ENCODE peak calls at places on chromosomes 16 and 17, in five cellular contexts. B is cardiac muscle cell; Y is body of pancreas; U is suprapubic skin; X is CD4-positive, CD25-positive, alpha-beta regulatory T cell. D is an unnamed sample.

GRCh38 chr17:306536-307294 is 45.9 kb downstream of the RPH3AL start:
- DNase-seq in U (no peak), Y (no peak), X (no peak), B (no peak), D (no peak)

GRCh38 chr16:60031751-60032150 is 1297.6 kb upstream of the GOT2 start:
- DNase-seq in B (no peak), U (no peak), X (no peak), Y (no peak), D (no peak)

GRCh38 chr16:81625544-81626152 is 153.4 kb upstream of the PLCG2 start:
- DNase-seq in B (no peak), U (no peak), Y (peak; percentile 86), X (no peak), D (peak; percentile 79)

GRCh38 chr17:9670596-9670995 is 25.3 kb downstream of the USP43 start:
- DNase-seq in Y (no peak), X (no peak), U (no peak), B (no peak), D (no peak)

GRCh38 chr16:47847220-47847970 is 308.4 kb downstream of the ABCC12 start:
- DNase-seq in Y (no peak), X (no peak), B (no peak), U (no peak), D (no peak)

GRCh38 chr17:57999496-58000017 is 7.5 kb downstream of the SRSF1 start:
- DNase-seq in Y (no peak), X (peak; percentile 86), B (peak; percentile 75), U (no peak), D (no peak)

GRCh38 chr17:48596735-48597491 is 3.3 kb upstream of the HOXB5 start:
- DNase-seq in Y (no peak), B (no peak), X (no peak), U (no peak), D (no peak)

GRCh38 chr16:82071421-82071820 is 36.4 kb downstream of the HSD17B2 start:
- DNase-seq in Y (no peak), B (no peak), U (no peak), X (no peak), D (no peak)

GRCh38 chr17:74569392-74570003 is 2.2 kb upstream of the CD300H start:
- DNase-seq in U (no peak), B (no peak), Y (peak; percentile 15), X (peak; percentile 49), D (peak; percentile 79)

GRCh38 chr17:32803544-32803943 is 73.4 kb downstream of the MYO1D start:
- DNase-seq in X (no peak), Y (no peak), U (no peak), B (no peak), D (no peak)

GRCh38 chr16:75496546-75496945 is 1.3 kb upstream of the CHST6 start:
- DNase-seq in B (no peak), Y (no peak), X (no peak), U (no peak), D (no peak)

GRCh38 chr17:77618731-77619130 is 339.8 kb upstream of the TNRC6C start:
- DNase-seq in U (peak; percentile 48), B (no peak), X (no peak), Y (no peak), D (no peak)

GRCh38 chr17:61325382-61326073 is 74.1 kb upstream of the TBX2 start:
- DNase-seq in B (peak; percentile 36), X (no peak), Y (no peak), U (no peak), D (no peak)

GRCh38 chr16:70553645-70554044 is 30.0 kb downstream of the SF3B3 start:
- DNase-seq in B (no peak), X (no peak), Y (no peak), U (no peak), D (no peak)

GRCh38 chr16:22073350-22073749 is 19.0 kb upstream of the VWA3A start:
- DNase-seq in U (no peak), X (no peak), Y (no peak), B (no peak), D (no peak)

GRCh38 chr16:22077700-22078313 is 14.5 kb upstream of the VWA3A start:
- DNase-seq in U (no peak), X (peak; percentile 78), Y (peak; percentile 69), B (peak; percentile 71), D (peak; percentile 70)

GRCh38 chr16:22075776-22076175 is 16.6 kb upstream of the VWA3A start:
- DNase-seq in X (no peak), U (no peak), B (no peak), Y (no peak), D (no peak)

GRCh38 chr16:22078656-22079055 is 13.7 kb upstream of the VWA3A start:
- DNase-seq in B (no peak), U (no peak), Y (no peak), X (no peak), D (no peak)

DNA sequence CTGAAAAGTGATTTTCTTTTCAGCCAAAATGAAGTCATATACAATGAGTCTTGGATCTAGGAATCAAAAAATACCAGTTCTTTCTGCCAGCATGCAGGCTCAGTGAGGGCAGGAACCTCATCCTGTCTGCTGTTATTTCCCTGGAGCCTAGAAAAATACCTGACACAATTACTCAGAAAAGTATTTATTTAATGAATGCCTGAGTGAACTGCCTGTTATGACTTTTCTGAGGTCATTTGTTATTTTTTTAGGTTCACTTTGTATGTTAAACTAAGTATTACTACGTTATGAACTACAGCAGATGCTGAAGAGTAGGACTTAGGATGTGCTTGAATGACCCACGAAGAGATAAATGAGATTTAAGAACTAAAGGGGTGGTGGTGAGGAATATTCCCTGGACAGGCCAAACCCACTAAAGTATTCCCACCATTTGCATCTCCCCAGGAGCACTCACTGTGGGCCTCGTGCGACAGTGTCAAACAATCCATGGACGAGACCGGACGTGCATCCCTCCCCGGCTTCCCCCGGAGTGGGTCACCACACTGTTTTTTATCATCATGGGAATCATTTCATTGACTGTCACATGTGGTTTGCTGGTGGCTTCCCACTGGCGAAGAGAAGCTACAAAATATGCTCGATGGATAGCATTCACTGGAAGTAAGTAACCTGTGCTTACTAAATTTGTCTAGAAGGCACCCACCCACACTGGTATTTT is 17.1 kb upstream of the VWA3A start:
- DNase-seq in U (no peak), Y (no peak), X (no peak), B (no peak), D (no peak)
- H3K27ac ChIP-seq in U (no peak overlapping the region), Y (no peak overlapping the region), X (no peak overlapping the region), B (no peak overlapping the region), D (no peak overlapping the region)

GRCh38 chr16:567362-568256 is 804 bp downstream of the NHLRC4 start:
- DNase-seq in B (no peak), U (no peak), X (no peak), Y (no peak), D (no peak)
- H3K4me1 ChIP-seq in B (peaks cover 32% of the 10 kb centered on the region), U (peaks cover 58% of the 10 kb centered on the region), X (peaks cover 52% of the 10 kb centered on the region), Y (peaks cover 34% of the 10 kb centered on the region), D (peaks cover 24% of the 10 kb centered on the region)

GRCh38 chr17:65183736-65184135 is 46.6 kb downstream of the RGS9 start:
- DNase-seq in B (peak; percentile 40), U (no peak), Y (no peak), X (no peak), D (no peak)
- H3K27ac ChIP-seq in B (no peak overlapping the region), U (no peak overlapping the region), Y (no peak overlapping the region), X (no peak overlapping the region), D (no peak overlapping the region)

DNA sequence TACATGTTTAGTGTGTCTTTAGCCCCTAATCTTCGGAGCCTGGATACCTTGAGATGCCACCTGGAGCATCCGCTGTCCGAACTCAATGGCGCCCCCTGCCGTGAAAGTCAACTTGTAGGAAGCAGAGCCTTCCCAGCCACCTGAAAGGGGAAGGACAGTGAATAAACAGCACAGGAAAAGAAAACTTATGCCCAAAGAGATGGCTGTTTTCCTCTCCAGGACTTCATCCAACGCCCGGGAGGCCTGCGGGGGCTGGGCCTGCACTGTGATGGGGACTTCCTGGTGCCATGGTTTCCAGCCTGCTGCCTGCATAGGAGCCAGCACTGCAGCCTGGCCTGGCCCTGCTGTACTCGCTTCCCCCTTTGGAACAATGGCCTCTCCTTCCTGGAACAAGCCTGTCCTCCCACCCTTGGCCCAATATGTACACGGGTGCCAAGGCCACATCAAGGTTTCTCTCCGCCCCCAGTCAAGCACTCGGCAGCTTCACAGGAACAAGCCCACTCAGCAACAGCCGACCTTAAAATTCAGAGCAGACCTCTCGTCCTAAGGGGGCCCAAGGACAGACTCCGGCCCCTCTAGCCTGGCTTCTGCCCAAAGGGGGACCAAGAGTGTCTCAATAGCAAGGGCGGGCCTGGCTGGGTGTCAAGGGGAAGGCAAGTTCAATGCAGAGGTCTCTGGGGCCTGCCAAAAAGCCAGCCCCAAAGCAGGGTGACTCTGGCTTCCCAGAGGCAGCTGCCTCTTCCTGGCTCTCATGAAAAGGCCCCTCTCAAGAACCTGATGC is 4.5 kb upstream of the UNC13D start:
- DNase-seq in X (peak; percentile 77), Y (peak; percentile 86), B (peak; percentile 79), U (no peak), D (no peak)
- H3K4me1 ChIP-seq in X (peaks cover 31% of the 10 kb centered on the region), Y (peaks cover 84% of the 10 kb centered on the region), B (peaks cover 22% of the 10 kb centered on the region), U (peaks cover 78% of the 10 kb centered on the region), D (peaks cover 11% of the 10 kb centered on the region)